ENCODE peak calls at places on chromosome 7, in four cellular contexts. U is stromal cell of bone marrow; L is NAMALWA; N is stimulated activated effector memory CD8-positive, alpha-beta T cell treated with anti-CD3 and anti-CD28 coated beads, Interleukin-12 subunit alpha, Interleukin-12 subunit beta, amount 100 ng/mL, for 72 hours. I is an unnamed sample.
A peak's percentile ranks its signal among the peaks of the same experiment; 100 is the strongest.

GRCh38 chr7:3103614-3104399 is 60.1 kb upstream of the CARD11 start:
- DNase-seq in U (no peak), L (no peak), N (no peak), I (no peak)

GRCh38 chr7:138804618-138805017 is 6.6 kb upstream of the ATP6V0A4 start:
- DNase-seq in U (no peak), L (no peak), N (no peak), I (no peak)

GRCh38 chr7:155069992-155070827 is at the start of gene HTR5A:
- DNase-seq in U (peak; percentile 64), L (peak; percentile 29), N (peak; percentile 70), I (peak; percentile 35)

GRCh38 chr7:102009628-102010027 is 192.2 kb downstream of the CUX1 start:
- DNase-seq in U (no peak), L (no peak), N (no peak), I (no peak)

GRCh38 chr7:133815677-133816210 is 311.4 kb upstream of the LRGUK start:
- DNase-seq in U (no peak), L (no peak), N (no peak), I (no peak)

GRCh38 chr7:17041324-17041723 is 159.5 kb upstream of the AGR3 start:
- DNase-seq in U (peak; percentile 84), L (no peak), N (no peak), I (no peak)

GRCh38 chr7:47503283-47503682 is 78.6 kb downstream of the TNS3 start:
- DNase-seq in U (peak; percentile 65), L (no peak), N (no peak), I (no peak)

GRCh38 chr7:40859965-40860543 is 725.2 kb downstream of the SUGCT start:
- DNase-seq in U (no peak), L (no peak), N (no peak), I (no peak)

GRCh38 chr7:129169171-129169643 is 19.2 kb upstream of the SMO start:
- DNase-seq in U (no peak), L (no peak), N (no peak), I (no peak)

GRCh38 chr7:157432957-157433576 is 96.3 kb downstream of the DNAJB6 start:
- DNase-seq in U (no peak), L (peak; percentile 62), N (no peak), I (peak; percentile 24)

GRCh38 chr7:149020483-149020882 is 7.8 kb downstream of the PDIA4 start:
- DNase-seq in U (no peak), L (no peak), N (no peak), I (no peak)

GRCh38 chr7:141073641-141074161 is at the start of gene TMEM178B:
- DNase-seq in U (no peak), L (no peak), N (peak; percentile 11), I (peak; percentile 5)

GRCh38 chr7:108347616-108348015 is 108.6 kb downstream of the NRCAM start:
- DNase-seq in U (peak; percentile 39), L (no peak), N (no peak), I (no peak)

GRCh38 chr7:101507791-101508252 is 121.3 kb downstream of the MYL10 start:
- DNase-seq in U (no peak), L (peak; percentile 89), N (peak; percentile 5), I (peak; percentile 33)

GRCh38 chr7:119452401-119452800 is 820.6 kb upstream of the KCND2 start:
- DNase-seq in U (no peak), L (no peak), N (no peak), I (no peak)

GRCh38 chr7:42869131-42870020 is 42.5 kb downstream of the C7orf25 start:
- DNase-seq in U (no peak), L (no peak), N (peak; percentile 16), I (no peak)

GRCh38 chr7:26060713-26061339 is 91.2 kb upstream of the NFE2L3 start:
- DNase-seq in U (no peak), L (no peak), N (no peak), I (no peak)

GRCh38 chr7:31211281-31211680 is 129.2 kb downstream of the NEUROD6 start:
- DNase-seq in U (no peak), L (no peak), N (no peak), I (no peak)

GRCh38 chr7:43942997-43943701 is 16.9 kb downstream of the UBE2D4 start:
- DNase-seq in U (no peak), L (no peak), N (no peak), I (no peak)

GRCh38 chr7:42691030-42691639 is 220.7 kb downstream of the C7orf25 start:
- DNase-seq in U (peak; percentile 61), L (peak; percentile 54), N (no peak), I (no peak)

GRCh38 chr7:92421676-92422435 is 25.4 kb upstream of the GATAD1 start:
- DNase-seq in U (no peak), L (peak; percentile 49), N (no peak), I (no peak)

GRCh38 chr7:93156884-93157283 is 8.7 kb upstream of the SAMD9L start:
- DNase-seq in U (peak; percentile 29), L (no peak), N (no peak), I (no peak)

GRCh38 chr7:124051978-124052377 is 19.1 kb upstream of the TMEM229A start:
- DNase-seq in U (no peak), L (no peak), N (no peak), I (no peak)

GRCh38 chr7:152851326-152851725 is 91.8 kb downstream of the ACTR3B start:
- DNase-seq in U (no peak), L (no peak), N (no peak), I (no peak)

GRCh38 chr7:25495905-25496304 is 267.6 kb upstream of the NPVF start:
- DNase-seq in U (peak; percentile 27), L (no peak), N (no peak), I (no peak)

GRCh38 chr7:115087437-115087836 is 165.5 kb downstream of the MDFIC start:
- DNase-seq in U (peak; percentile 77), L (no peak), N (no peak), I (no peak)

GRCh38 chr7:27689045-27689877 is 26.6 kb upstream of the HIBADH start:
- DNase-seq in U (no peak), L (peak; percentile 82), N (no peak), I (no peak)

GRCh38 chr7:130276796-130277762 is 10.4 kb downstream of the CPA2 start:
- DNase-seq in U (peak; percentile 57), L (no peak), N (peak; percentile 3), I (no peak)

GRCh38 chr7:25849361-25850184 is 302.4 kb upstream of the NFE2L3 start:
- DNase-seq in U (peak; percentile 95), L (no peak), N (no peak), I (no peak)

GRCh38 chr7:134699021-134699818 is 52.6 kb downstream of the BPGM start:
- DNase-seq in U (no peak), L (no peak), N (no peak), I (no peak)

GRCh38 chr7:41147651-41148360 is 555.1 kb downstream of the INHBA start:
- DNase-seq in U (no peak), L (no peak), N (no peak), I (no peak)

GRCh38 chr7:121337398-121337797 is 8.6 kb downstream of the WNT16 start:
- DNase-seq in U (peak; percentile 31), L (no peak), N (no peak), I (no peak)

GRCh38 chr7:151012921-151013347 is 11.4 kb downstream of the ATG9B start:
- DNase-seq in U (no peak), L (peak; percentile 38), N (no peak), I (no peak)

GRCh38 chr7:75584385-75584784 is 92.3 kb downstream of the SPDYE5 start:
- DNase-seq in U (no peak), L (no peak), N (no peak), I (no peak)

GRCh38 chr7:77239471-77239870 is 39.9 kb upstream of the FGL2 start:
- DNase-seq in U (no peak), L (no peak), N (no peak), I (no peak)

GRCh38 chr7:51034531-51035264 is 252.0 kb upstream of the GRB10 start:
- DNase-seq in U (peak; percentile 73), L (no peak), N (no peak), I (no peak)

GRCh38 chr7:95092332-95092731 is 184.9 kb downstream of the PPP1R9A start:
- DNase-seq in U (no peak), L (no peak), N (no peak), I (no peak)

I was measured in memory B cell.